ENCODE peak calls at places on chromosomes 3 and 15, in four cellular contexts. G is psoas muscle, S is cardiac muscle cell, W is thoracic aorta. O is an unnamed sample.

GRCh38 chr3:111695584-111696213 is 100.6 kb upstream of the ZBED2 start:
- DNase-seq in S (no peak), W (no peak), G (no peak), O (no peak)

GRCh38 chr15:39680868-39681267 is 100.0 kb downstream of the THBS1 start:
- DNase-seq in S (no peak), W (no peak), G (no peak), O (no peak)

GRCh38 chr3:191997579-191998268 is 536.8 kb downstream of the PYDC2 start:
- DNase-seq in S (no peak), W (no peak), G (no peak), O (no peak)

GRCh38 chr15:28273468-28273867 is 48.5 kb downstream of the HERC2 start:
- DNase-seq in G (no peak), W (no peak), S (peak), O (no peak)

GRCh38 chr3:42210731-42211130 is 55.3 kb downstream of the CCK start:
- DNase-seq in W (no peak), G (no peak), S (no peak), O (no peak)

GRCh38 chr15:63856711-63857458 is 23.1 kb upstream of the HERC1 start:
- DNase-seq in G (no peak), S (no peak), W (no peak), O (no peak)

GRCh38 chr15:33145447-33145846 is 49.1 kb downstream of the FMN1 start:
- DNase-seq in G (no peak), W (no peak), S (no peak), O (no peak)

GRCh38 chr3:14266361-14266760 is 87.7 kb downstream of the LSM3 start:
- DNase-seq in G (peak), W (no peak), S (no peak), O (no peak)

GRCh38 chr3:85003479-85003878 is 44.7 kb downstream of the CADM2 start:
- DNase-seq in W (no peak), G (no peak), S (no peak), O (no peak)

GRCh38 chr3:101950510-101950909 is 101.2 kb downstream of the NFKBIZ start:
- DNase-seq in S (no peak), W (no peak), G (no peak), O (no peak)

GRCh38 chr15:56468271-56468912 is 3.5 kb upstream of the MNS1 start:
- DNase-seq in W (no peak), S (no peak), G (no peak), O (no peak)

GRCh38 chr15:78317145-78317836 is 17.9 kb upstream of the SKIC8 start:
- DNase-seq in G (no peak), W (no peak), S (peak), O (no peak)

GRCh38 chr3:94036909-94037507 is 8.6 kb upstream of the STX19 start:
- DNase-seq in S (no peak), G (no peak), W (no peak), O (no peak)

GRCh38 chr3:62332017-62332416 is 41.3 kb downstream of the FEZF2 start:
- DNase-seq in S (no peak), W (no peak), G (no peak), O (no peak)

GRCh38 chr3:44074181-44074580 is 167.5 kb upstream of the TOPAZ1 start:
- DNase-seq in G (no peak), W (no peak), S (no peak), O (no peak)

GRCh38 chr3:124491875-124492274 is 238.4 kb upstream of the UMPS start:
- DNase-seq in S (no peak), W (no peak), G (no peak), O (no peak)

GRCh38 chr15:100725121-100726069 is 123.0 kb downstream of the ASB7 start:
- DNase-seq in G (no peak), W (no peak), S (no peak), O (no peak)

GRCh38 chr3:108292905-108293328 is 3.4 kb upstream of the HHLA2 start:
- DNase-seq in S (no peak), G (no peak), W (no peak), O (no peak)

GRCh38 chr15:29825205-29825604 is 2.9 kb upstream of the TJP1 start:
- DNase-seq in S (no peak), W (no peak), G (no peak), O (no peak)

GRCh38 chr3:170098753-170099152 is 61.0 kb downstream of the GPR160 start:
- DNase-seq in S (no peak), G (no peak), W (no peak), O (no peak)

GRCh38 chr3:182392182-182392917 is 401.0 kb upstream of the ATP11B start:
- DNase-seq in W (no peak), G (no peak), S (no peak), O (no peak)

GRCh38 chr3:46736006-46736872 is 18.6 kb upstream of the PRSS50 start:
- DNase-seq in W (no peak), G (no peak), S (no peak), O (no peak)

GRCh38 chr15:63073497-63074172 is 31.1 kb downstream of the TPM1 start:
- DNase-seq in G (no peak), W (no peak), S (no peak), O (no peak)

GRCh38 chr3:52534281-52535183 is 875 bp upstream of the NT5DC2 start:
- DNase-seq in S (no peak), W (no peak), G (no peak), O (no peak)

GRCh38 chr3:63847718-63848450 is 15.7 kb downstream of the THOC7 start:
- DNase-seq in S (no peak), G (no peak), W (no peak), O (no peak)

DNA sequence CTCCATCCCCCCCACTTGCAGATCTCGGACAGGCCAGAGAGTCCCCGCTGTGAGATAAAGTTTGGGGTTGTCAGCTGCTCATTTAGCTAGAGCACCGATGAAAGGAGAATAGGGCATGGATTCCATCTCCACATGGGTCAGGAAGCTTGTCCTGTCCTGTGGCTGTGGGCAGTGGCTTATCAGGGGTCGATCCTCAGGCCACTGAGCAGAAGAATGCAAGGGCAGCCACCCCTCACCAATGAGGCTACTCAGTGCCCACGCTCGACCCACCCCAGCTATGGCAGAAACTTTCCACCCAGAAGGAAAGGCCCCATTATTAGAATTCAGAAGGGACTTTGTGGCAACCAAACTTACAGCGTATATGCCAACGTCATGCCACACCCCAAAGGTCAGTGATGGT is 43.3 kb downstream of the CPN2 start:
- DNase-seq in G (no peak), W (no peak), S (no peak), O (no peak)
- H3K4me3 ChIP-seq in G (no peak), W (no peak), S (no peak), O (no peak)

GRCh38 chr3:159764211-159765024 is 224.2 kb upstream of the IL12A start:
- DNase-seq in S (no peak), G (peak), W (peak), O (peak)

GRCh38 chr3:159765025-159765859 is 223.4 kb upstream of the IL12A start:
- DNase-seq in W (peak), S (peak), G (peak), O (peak)

GRCh38 chr3:159766563-159767185 is 222.0 kb upstream of the IL12A start:
- DNase-seq in W (no peak), G (no peak), S (peak), O (no peak)

GRCh38 chr3:159763466-159764210 is 225.0 kb upstream of the IL12A start:
- DNase-seq in W (peak), S (peak), G (peak), O (peak)

DNA sequence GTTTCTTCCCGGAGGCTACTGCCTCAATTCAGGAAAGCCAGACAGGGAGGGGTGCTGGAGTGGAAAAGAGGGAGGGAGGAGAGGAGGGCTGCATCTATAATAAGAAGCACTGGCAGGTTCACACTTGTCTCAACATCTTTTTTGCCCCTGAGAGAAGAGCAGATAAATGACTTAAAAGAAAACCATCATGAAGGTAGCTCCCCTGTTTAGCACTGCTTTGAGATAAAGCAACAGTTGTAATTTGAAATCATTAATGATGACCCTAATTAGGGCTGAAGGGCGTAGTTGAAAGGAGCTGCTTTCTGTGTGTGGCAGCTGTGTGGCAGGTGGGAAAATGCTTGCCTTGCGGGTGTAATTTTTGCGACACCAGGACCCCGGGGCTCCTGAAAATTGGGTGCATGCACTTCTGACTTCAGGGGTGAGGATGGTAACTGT is 222.8 kb upstream of the IL12A start:
- DNase-seq in G (no peak), S (peak), W (peak), O (no peak)
- H3K4me3 ChIP-seq in G (peak), S (peak), W (peak), O (peak)

DNA sequence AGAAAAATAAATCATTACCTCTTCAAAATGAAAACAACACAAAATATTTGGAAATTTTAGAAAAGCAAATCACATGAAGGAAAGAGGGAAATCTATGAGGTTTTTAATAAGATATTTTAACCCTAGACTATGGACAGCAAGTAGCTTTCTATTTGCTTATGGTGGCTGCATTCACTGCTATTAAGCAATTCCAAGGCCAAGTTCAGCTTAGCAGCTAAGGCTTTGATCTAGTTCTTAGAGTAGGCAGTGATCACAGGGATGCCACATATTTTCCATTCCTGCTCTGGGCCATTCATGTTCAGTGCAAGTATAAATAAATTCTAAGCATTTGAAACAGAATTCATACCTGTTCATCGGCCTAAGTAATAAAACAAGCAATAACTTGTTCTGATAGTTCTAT is 235.3 kb downstream of the CDIN1 start:
- DNase-seq in S (peak), G (no peak), W (no peak), O (no peak)
- H3K4me3 ChIP-seq in S (no peak), G (no peak), W (no peak), O (no peak)

GRCh38 chr15:48975713-48976419 is 12.1 kb upstream of the SHC4 start:
- DNase-seq in G (peak), S (peak), W (no peak), O (peak)

GRCh38 chr15:48972750-48973503 is 9.2 kb upstream of the SHC4 start:
- DNase-seq in W (no peak), S (no peak), G (no peak), O (no peak)

GRCh38 chr15:48978638-48979037 is 14.9 kb upstream of the SHC4 start:
- DNase-seq in S (no peak), G (no peak), W (no peak), O (no peak)

GRCh38 chr15:48976444-48977088 is 12.8 kb upstream of the SHC4 start:
- DNase-seq in W (no peak), G (no peak), S (no peak), O (no peak)

DNA sequence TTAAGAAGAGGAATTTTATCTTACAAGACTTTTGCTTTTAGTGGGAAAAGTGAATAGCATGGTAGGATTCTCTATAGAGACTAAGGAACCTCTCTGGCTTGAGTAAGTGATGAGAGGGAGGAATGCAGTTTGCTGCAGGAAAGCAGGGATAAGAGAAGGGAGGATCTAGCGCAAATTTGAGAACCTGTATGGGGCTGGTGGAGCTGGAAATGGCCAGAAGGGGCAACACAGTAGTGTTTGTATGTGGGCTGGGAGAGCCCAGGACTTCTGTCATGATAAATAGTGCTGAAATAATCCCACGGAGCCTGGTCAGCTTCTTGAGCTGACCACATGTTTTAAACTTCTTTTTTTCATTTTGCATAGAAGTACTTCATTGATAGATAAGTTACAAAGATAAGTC is 11.1 kb upstream of the SHC4 start:
- DNase-seq in S (peak), W (no peak), G (no peak), O (no peak)
- H3K4me3 ChIP-seq in S (no peak), W (no peak), G (no peak), O (no peak)

DNA sequence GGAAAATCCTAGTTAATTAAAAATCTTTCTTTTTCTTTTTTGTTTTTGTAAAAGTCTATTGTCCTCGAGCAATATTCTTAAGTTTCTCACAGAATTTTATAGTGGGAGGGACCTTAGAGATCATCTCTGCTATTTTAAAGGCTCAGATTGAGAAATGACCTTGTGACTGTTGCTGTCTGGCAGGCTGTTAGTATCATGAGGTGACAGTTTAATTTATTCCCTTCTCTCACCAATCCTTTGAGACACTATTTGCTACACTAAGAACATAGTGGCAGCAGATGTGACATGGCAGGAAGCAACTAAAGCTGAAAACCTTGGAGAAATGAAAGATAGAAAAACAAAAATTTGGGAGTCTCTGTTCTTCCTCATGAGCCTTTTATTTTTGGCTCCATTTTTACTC is 24.9 kb downstream of the APPL1 start:
- DNase-seq in G (no peak), W (no peak), S (no peak), O (no peak)
- H3K4me3 ChIP-seq in G (no peak), W (no peak), S (no peak), O (no peak)

GRCh38 chr3:146540978-146541377 is 3.4 kb downstream of the PLSCR1 start:
- DNase-seq in W (no peak), S (no peak), G (no peak), O (no peak)

GRCh38 chr3:146540236-146540635 is 4.2 kb downstream of the PLSCR1 start:
- DNase-seq in G (no peak), S (no peak), W (no peak), O (no peak)

GRCh38 chr3:146542968-146543367 is 1.4 kb downstream of the PLSCR1 start:
- DNase-seq in S (no peak), G (no peak), W (no peak), O (no peak)

GRCh38 chr3:146543461-146544012 is 870 bp downstream of the PLSCR1 start:
- DNase-seq in W (no peak), G (no peak), S (peak), O (no peak)

GRCh38 chr3:146542179-146542578 is 2.2 kb downstream of the PLSCR1 start:
- DNase-seq in W (no peak), G (no peak), S (no peak), O (no peak)
- H3K4me3 ChIP-seq in W (peak), G (peak), S (no peak), O (peak)

DNA sequence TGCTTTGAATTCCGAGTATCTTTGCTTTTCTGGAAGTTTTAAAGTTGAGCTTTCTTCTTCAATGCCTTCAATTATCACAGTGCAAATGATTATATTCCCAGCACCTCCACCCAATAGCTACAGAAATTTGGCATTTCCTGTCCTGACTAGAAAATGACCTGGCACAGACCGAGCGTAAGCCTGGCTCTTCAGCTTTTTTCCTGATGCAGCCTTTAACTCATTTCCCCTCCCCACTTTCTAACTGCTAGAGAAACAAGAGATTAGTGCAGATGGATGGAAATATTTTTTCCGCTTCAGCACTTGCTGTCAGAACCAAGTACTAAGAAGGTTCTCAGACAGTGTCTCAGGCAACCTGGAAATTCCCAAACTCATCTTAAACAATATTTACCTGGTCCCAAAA is 267.0 kb downstream of the RORA start:
- DNase-seq in W (no peak), S (no peak), G (no peak), O (no peak)
- H3K4me3 ChIP-seq in W (peak), S (no peak), G (no peak), O (no peak)

GRCh38 chr3:120765830-120766511 is 23.4 kb downstream of the GTF2E1 start:
- DNase-seq in W (no peak), S (no peak), G (no peak), O (no peak)
- H3K4me3 ChIP-seq in W (no peak), S (no peak), G (no peak), O (no peak)

DNA sequence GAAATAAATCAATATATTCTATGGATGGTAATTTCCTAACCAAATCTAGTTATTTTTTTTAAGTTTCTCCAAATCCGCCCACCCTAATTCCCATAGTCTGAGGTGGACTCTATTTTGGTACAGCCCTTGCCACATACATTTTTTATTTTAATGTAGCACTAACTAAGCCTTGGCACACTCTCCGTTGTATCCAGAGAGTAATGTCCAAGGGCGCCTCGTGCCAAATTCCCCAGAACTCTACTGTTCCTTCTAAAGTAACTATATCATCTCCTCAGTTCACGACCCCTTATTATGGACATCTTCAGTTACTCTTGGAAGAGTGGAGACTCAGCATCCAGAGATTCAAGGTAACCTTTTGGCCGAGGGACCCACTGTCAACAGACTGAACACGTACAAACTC is 1.3 kb downstream of the VGLL3 start:
- DNase-seq in W (no peak), G (no peak), S (no peak), O (no peak)
- H3K4me3 ChIP-seq in W (peak), G (peak), S (no peak), O (peak)

DNA sequence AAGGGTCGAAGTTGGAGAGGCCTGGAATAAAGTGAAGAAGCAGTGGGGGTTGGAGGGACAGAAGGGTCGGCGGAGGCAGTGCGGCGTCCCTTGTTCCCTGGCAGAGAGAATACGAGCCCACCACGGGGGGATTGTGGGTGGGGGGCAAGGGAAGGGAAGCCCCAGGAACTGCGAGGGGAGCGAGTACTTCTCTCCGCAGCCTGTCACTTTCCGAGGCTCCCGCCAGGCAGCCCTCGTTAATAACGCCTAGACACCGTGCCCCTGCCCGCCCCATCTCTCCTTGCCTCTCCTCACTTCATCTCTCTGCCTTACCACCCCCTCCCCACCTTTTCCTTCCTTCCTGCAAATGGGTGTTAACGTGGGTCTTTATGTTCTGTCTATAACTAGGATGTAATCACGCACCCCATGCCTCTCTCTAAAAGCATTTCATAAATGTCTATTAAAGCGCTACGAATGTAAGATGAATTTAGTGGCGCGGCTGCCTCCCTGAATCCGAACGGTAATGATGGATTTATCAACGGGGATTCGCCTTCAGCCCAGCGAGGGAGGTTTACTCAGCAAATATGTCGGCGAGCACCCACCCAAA is 13.7 kb downstream of the NR2F2 start:
- DNase-seq in W (no peak), G (no peak), S (no peak), O (no peak)
- H3K4me3 ChIP-seq in W (no peak), G (peak), S (no peak), O (peak)

O was measured in lower lobe of right lung.